ENCODE peak calls at places on chromosomes 13 and 19, in eight cellular contexts. Q is GM06990, E is HCT116, K is fibroblast of lung, S is breast epithelium, M is mesendoderm, R is prostate gland, V is kidney epithelial cell. H is an unnamed sample. For H3K36me3, the result is how much of the 10 kb centered on the place peaks cover.

GRCh38 chr13:26485288-26485687 is 72.2 kb upstream of the WASF3 start:
- DNase-seq in Q (no peak), E (no peak), K (no peak), S (no peak), M (no peak), R (no peak), V (no peak), H (no peak)

GRCh38 chr19:30666301-30666803 is 294.2 kb downstream of the ZNF536 start:
- DNase-seq in Q (no peak), E (no peak), K (no peak), S (no peak), M (peak), R (no peak), V (no peak), H (peak)

GRCh38 chr19:52922841-52923781 is at the start of gene ZNF888:
- DNase-seq in Q (peak), E (peak), K (peak), S (peak), M (peak), R (peak), V (no peak), H (peak)

GRCh38 chr19:43362179-43362578 is 8.7 kb downstream of the CD177 start:
- DNase-seq in Q (no peak), E (no peak), K (peak), S (no peak), M (no peak), R (no peak), V (no peak), H (no peak)

GRCh38 chr19:53467138-53467502 is 413 bp upstream of the ZNF813 start:
- DNase-seq in Q (no peak), E (no peak), K (no peak), S (no peak), M (no peak), R (no peak), V (no peak), H (no peak)

GRCh38 chr13:34153428-34154180 is 335.7 kb downstream of the RFC3 start:
- DNase-seq in Q (no peak), E (no peak), K (no peak), S (no peak), M (peak), R (no peak), V (no peak), H (no peak)

GRCh38 chr13:44465318-44465717 is 91.7 kb downstream of the SERP2 start:
- DNase-seq in Q (no peak), E (no peak), K (peak), S (no peak), M (no peak), R (no peak), V (peak), H (no peak)

GRCh38 chr19:54162884-54163283 is 3.4 kb upstream of the LENG1 start:
- DNase-seq in Q (no peak), E (no peak), K (no peak), S (no peak), M (no peak), R (no peak), V (no peak), H (no peak)

GRCh38 chr13:76717092-76717491 is 169.1 kb downstream of the KCTD12 start:
- DNase-seq in Q (no peak), E (no peak), K (peak), S (no peak), M (no peak), R (no peak), V (no peak), H (no peak)

GRCh38 chr19:23075031-23075733 is 41.6 kb upstream of the ZNF730 start:
- DNase-seq in Q (peak), E (no peak), K (peak), S (peak), M (peak), R (peak), V (peak), H (peak)

GRCh38 chr19:37594982-37595382 is 306 bp downstream of the ZNF540 start:
- DNase-seq in Q (no peak), E (no peak), K (peak), S (peak), M (no peak), R (peak), V (no peak), H (peak)

DNA sequence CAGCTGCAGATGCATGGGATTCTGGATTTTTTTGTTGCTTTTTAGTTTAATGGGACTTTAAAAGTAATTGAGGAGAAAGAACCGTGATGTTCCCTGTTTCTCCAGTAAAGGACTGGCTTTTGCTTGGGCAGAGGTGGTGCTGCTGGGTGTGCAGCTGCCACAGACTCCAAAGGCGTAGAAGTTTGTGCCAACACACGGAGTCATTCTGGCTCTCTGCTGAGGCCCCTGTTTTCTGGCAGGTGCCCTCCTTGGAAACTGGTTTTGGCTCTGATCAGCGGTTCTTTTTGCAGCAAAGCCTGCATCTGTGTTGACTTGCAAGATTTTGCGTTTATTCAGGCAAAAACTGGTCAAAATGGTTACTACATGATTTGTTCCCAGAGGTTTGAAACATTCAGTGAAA is 16.0 kb upstream of the QTRT1 start:
- DNase-seq in Q (no peak), E (no peak), K (no peak), S (no peak), M (no peak), R (no peak), V (no peak), H (no peak)
- H3K36me3 ChIP-seq in Q (half or more), E (half or more), K (half or more), S (under half), M (half or more), R (under half), V (under half), H (under half)

DNA sequence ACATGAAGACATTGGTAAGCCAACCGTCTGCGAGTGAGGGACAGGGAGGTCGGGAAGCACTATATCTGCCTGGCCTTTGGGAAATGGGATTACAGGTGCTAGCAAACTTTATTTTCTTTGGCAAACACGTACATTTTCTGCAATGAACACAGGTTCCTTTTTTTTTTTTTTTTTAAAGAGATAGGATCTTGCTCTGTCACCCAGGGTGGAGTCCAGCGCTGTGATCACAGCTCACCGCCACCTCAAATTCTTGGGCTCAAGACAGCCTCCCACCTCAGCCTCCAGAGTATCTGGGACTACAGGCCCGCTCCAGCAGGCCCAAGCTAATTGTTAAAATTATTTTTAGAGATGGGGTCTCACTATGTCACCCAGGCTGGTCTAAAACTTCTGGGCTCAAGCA is 24.2 kb downstream of the ELAVL1 start:
- DNase-seq in Q (no peak), E (no peak), K (no peak), S (no peak), M (no peak), R (no peak), V (no peak), H (no peak)
- H3K36me3 ChIP-seq in Q (half or more), E (half or more), K (under half), S (under half), M (under half), R (under half), V (under half), H (under half)

DNA sequence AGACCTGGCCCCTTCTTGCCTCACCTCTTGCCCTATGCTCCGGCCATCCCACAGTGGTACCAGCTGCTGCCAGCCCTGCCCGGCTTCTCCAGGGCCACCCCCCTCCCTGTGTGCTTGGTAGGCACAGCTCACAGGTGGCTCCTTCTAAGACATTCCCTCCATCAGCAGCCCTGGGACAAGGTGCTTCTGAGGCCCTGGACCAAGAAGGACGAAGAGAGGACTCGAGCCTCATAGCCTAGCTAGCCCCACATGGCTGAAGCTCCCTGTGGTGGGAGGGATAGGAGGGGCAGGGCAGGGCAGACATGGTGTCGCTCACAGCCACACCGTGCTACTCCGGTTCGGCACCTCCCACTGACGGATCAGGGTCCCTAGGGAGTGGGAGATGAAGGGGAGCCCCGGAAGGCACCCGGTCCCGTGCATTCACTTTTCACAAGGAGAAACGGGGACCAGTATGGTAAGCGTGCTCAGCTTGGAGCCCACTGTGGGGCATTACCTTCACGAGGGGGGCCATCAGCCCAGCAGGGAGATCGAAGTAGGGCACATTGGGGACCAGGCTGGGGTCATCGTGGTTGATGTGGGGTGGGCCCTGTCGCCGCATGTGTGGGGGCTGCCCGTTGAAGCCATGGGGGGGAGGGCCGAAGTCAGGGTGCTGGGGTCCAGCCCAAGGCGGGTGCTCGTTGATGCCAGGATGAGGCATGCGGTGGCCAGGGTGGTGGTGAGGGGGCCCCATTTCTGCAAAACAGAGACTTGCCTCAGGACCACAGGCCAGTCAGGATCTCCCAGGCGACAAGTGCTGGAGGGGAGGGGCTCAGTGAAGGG is 19.5 kb downstream of the CHERP start:
- DNase-seq in Q (no peak), E (no peak), K (no peak), S (no peak), M (no peak), R (no peak), V (no peak), H (no peak)
- H3K36me3 ChIP-seq in Q (half or more), E (half or more), K (half or more), S (under half), M (under half), R (under half), V (under half), H (under half)

GRCh38 chr19:3642987-3643386 is 16.4 kb upstream of the CACTIN start:
- DNase-seq in Q (no peak), E (peak), K (no peak), S (no peak), M (peak), R (no peak), V (no peak), H (no peak)

GRCh38 chr19:3643592-3644313 is 17.2 kb upstream of the CACTIN start:
- DNase-seq in Q (no peak), E (no peak), K (no peak), S (no peak), M (peak), R (no peak), V (no peak), H (no peak)

GRCh38 chr19:3644351-3645066 is 17.9 kb upstream of the CACTIN start:
- DNase-seq in Q (no peak), E (no peak), K (peak), S (peak), M (no peak), R (no peak), V (no peak), H (no peak)

GRCh38 chr19:3641515-3642269 is 15.1 kb upstream of the CACTIN start:
- DNase-seq in Q (no peak), E (no peak), K (no peak), S (no peak), M (no peak), R (no peak), V (no peak), H (no peak)

DNA sequence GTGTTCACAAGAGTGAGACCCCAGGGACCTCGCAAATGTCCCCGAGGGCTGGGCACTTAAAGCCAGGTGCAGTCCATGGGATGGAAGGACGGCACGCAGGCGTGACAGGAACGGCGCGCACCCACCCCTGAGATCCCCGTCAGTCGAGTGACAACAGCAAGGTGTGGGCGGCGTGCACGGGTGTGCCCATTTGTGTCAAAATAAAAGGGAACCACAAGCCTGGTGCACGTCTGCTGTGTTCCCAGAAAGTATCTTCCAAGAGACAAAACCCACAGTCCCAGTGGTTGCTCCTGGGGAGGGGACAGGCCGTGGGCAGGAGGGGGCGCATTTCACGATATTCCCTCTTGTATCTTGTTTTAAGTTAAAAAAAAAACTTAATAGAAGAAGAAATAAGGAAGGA is 15.7 kb upstream of the CACTIN start:
- DNase-seq in Q (no peak), E (no peak), K (no peak), S (no peak), M (no peak), R (no peak), V (no peak), H (no peak)
- H3K36me3 ChIP-seq in Q (under half), E (under half), K (under half), S (under half), M (under half), R (under half), V (under half), H (under half)

GRCh38 chr13:100667894-100668293 is 6.7 kb downstream of the TMTC4 start:
- DNase-seq in Q (no peak), E (no peak), K (no peak), S (no peak), M (no peak), R (no peak), V (no peak), H (no peak)
- H3K36me3 ChIP-seq in Q (under half), E (under half), K (under half), S (under half), M (under half), R (under half), V (under half), H (under half)

GRCh38 chr19:40736661-40737060 is 13.6 kb downstream of the ACTMAP start:
- DNase-seq in Q (no peak), E (no peak), K (no peak), S (no peak), M (no peak), R (no peak), V (no peak), H (no peak)

GRCh38 chr19:40737102-40737644 is 13.1 kb downstream of the ACTMAP start:
- DNase-seq in Q (no peak), E (no peak), K (no peak), S (no peak), M (no peak), R (no peak), V (no peak), H (no peak)

GRCh38 chr19:40739030-40739839 is 11.0 kb downstream of the ACTMAP start:
- DNase-seq in Q (no peak), E (no peak), K (no peak), S (no peak), M (no peak), R (no peak), V (no peak), H (peak)

GRCh38 chr19:40733149-40733548 is 16.2 kb downstream of the ITPKC start:
- DNase-seq in Q (no peak), E (no peak), K (no peak), S (no peak), M (no peak), R (no peak), V (no peak), H (no peak)

DNA sequence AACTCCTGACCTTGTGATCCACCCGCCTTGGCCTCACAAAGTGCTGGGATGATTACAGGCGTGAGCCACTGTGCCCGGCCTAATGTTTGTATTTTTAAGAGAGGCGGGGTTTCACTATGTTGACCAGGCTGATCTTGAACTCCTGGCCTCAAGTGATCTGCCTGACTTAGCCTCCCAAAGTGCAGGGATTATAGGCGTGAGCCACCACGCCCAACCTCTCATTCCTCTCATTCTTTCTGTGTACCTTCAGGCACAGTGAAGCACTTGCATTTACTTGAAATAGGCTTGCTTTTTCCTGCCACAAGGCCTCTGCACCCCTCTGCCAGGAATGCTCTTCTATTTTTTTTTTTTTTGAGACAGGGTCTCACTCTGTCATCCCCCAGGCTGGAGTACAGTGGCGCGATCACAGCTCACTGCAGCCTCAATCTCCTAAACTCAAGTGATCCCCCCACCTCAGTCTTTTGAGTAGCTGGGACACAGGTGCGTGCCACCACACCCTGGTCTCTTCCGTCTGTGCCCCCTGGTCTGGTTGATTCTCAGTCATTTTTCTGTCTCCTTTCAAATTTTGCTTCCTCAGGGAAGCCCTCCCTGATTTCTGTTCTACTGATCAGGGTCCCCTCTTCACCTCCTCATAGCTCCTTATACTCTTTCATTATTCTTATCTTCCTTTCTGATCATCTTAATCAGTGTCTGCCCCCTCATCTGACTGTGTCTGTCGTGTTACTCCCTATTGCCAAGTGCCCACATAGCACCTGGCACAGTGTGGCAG is 15.1 kb downstream of the ACTMAP start:
- DNase-seq in Q (no peak), E (no peak), K (no peak), S (no peak), M (no peak), R (no peak), V (no peak), H (peak)
- H3K36me3 ChIP-seq in Q (under half), E (under half), K (under half), S (under half), M (under half), R (under half), V (under half), H (under half)

DNA sequence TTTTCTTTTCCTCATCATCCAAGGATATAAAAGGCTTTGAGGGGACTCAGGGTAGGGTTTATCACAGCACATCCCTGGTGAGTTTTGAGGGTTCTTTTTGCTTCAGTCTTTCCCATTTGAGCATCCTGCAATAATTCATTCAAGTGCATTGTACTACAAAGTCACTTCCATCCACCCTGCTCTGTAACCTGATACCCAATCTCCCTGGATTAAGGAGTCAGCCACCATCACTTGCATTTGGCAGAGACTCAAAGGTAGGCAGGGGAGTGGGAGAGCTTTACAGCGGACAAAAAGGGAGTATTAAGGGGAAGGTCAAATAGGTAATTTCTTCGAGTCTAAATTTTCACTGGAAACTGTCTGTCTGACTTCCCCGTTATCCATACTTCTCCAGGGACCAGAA is 216.1 kb upstream of the TMTC4 start:
- DNase-seq in Q (no peak), E (no peak), K (no peak), S (no peak), M (no peak), R (no peak), V (no peak), H (no peak)
- H3K36me3 ChIP-seq in Q (under half), E (under half), K (under half), S (under half), M (under half), R (under half), V (under half), H (under half)

GRCh38 chr13:112835344-112835743 is 133.7 kb upstream of the MCF2L start:
- DNase-seq in Q (no peak), E (no peak), K (no peak), S (no peak), M (no peak), R (no peak), V (no peak), H (no peak)
- H3K36me3 ChIP-seq in Q (under half), E (under half), K (under half), S (under half), M (under half), R (under half), V (under half), H (under half)

GRCh38 chr19:11499327-11499726 is 6.3 kb downstream of the ZNF653 start:
- DNase-seq in Q (no peak), E (no peak), K (no peak), S (no peak), M (no peak), R (no peak), V (no peak), H (no peak)

GRCh38 chr19:11496391-11497163 is 9.1 kb downstream of the ZNF653 start:
- DNase-seq in Q (peak), E (peak), K (peak), S (no peak), M (peak), R (peak), V (no peak), H (peak)

GRCh38 chr19:11495481-11495880 is 10.2 kb downstream of the ZNF653 start:
- DNase-seq in Q (no peak), E (no peak), K (no peak), S (no peak), M (no peak), R (no peak), V (no peak), H (no peak)

GRCh38 chr19:11495885-11496284 is 9.8 kb downstream of the ZNF653 start:
- DNase-seq in Q (no peak), E (no peak), K (no peak), S (no peak), M (no peak), R (no peak), V (no peak), H (no peak)

DNA sequence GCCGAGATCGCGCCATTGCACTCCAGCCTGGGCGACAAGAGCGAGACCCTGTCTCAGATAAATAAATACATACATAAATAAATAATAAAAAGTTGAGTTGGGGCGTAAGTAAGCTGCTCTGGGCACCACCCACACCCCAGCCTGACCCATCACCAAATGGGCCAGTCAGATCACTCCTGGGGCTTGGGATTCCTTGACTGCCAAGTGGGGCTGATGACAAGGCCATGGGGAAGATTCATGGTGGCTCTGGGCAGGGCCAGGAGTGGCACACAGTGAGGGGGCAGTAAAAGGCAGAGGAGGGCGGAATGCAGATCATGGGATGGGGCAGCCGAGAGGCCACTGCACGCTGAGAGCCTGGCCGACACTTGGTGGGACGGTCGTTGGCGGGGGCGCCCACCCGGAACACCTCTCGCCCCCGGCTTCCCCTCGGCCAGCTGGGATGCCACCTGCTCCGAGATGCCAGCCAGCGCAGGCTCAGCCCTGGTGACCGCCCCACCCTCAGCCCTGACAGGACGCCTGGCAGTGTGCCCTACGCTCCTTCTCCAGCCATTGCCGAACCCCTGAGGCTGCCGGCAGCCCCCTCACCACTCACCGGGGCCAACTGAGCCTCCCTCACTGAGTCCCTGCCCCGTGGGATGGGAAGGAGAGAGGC is 10.9 kb downstream of the ZNF653 start:
- DNase-seq in Q (no peak), E (no peak), K (no peak), S (no peak), M (no peak), R (no peak), V (no peak), H (no peak)
- H3K36me3 ChIP-seq in Q (under half), E (under half), K (under half), S (under half), M (under half), R (under half), V (under half), H (under half)